ENCODE peak calls at places on chromosome X, in five cellular contexts. U is K562, O is H1, Y is GM12878, C is HepG2. P is an unnamed sample. For H3K27me3, the result is how much of the 10 kb centered on the place peaks cover.

GRCh38 chrX:108001218-108001814 is 19.1 kb upstream of the TEX13B start:
- DNase-seq in U (no peak), O (no peak), Y (no peak), C (peak), P (peak)

GRCh38 chrX:24332868-24333267 is 19.0 kb upstream of the SUPT20HL2 start:
- DNase-seq in U (no peak), O (no peak), Y (no peak), C (no peak), P (no peak)

GRCh38 chrX:139600105-139600504 is 69.6 kb downstream of the F9 start:
- DNase-seq in U (no peak), O (no peak), Y (no peak), C (no peak), P (no peak)

GRCh38 chrX:82141942-82142341 is 940.0 kb downstream of the SH3BGRL start:
- DNase-seq in U (no peak), O (no peak), Y (no peak), C (no peak), P (no peak)

GRCh38 chrX:13845721-13846378 is 29.0 kb upstream of the GPM6B start:
- DNase-seq in U (no peak), O (no peak), Y (no peak), C (no peak), P (no peak)

GRCh38 chrX:130110379-130111219 is at the start of gene ELF4:
- DNase-seq in U (peak), O (no peak), Y (no peak), C (no peak), P (no peak)

GRCh38 chrX:21958888-21959287 is 18.4 kb downstream of the SMS start:
- DNase-seq in U (no peak), O (no peak), Y (no peak), C (no peak), P (no peak)

GRCh38 chrX:150063138-150063518 is 124.8 kb upstream of the EOLA2 start:
- DNase-seq in U (no peak), O (no peak), Y (no peak), C (no peak), P (no peak)

GRCh38 chrX:14948701-14949100 is 75.5 kb downstream of the MOSPD2 start:
- DNase-seq in U (no peak), O (no peak), Y (no peak), C (no peak), P (no peak)

GRCh38 chrX:30906726-30907125 is 17.7 kb upstream of the TAB3 start:
- DNase-seq in U (no peak), O (no peak), Y (no peak), C (no peak), P (peak)

GRCh38 chrX:19593684-19594083 is 78.4 kb upstream of the MAP3K15 start:
- DNase-seq in U (no peak), O (no peak), Y (no peak), C (peak), P (peak)

GRCh38 chrX:29792335-29792734 is 423.0 kb upstream of the MAGEB2 start:
- DNase-seq in U (no peak), O (no peak), Y (no peak), C (no peak), P (no peak)

GRCh38 chrX:107673933-107674479 is 45.7 kb downstream of the PRPS1 start:
- DNase-seq in U (peak), O (no peak), Y (peak), C (no peak), P (no peak)

GRCh38 chrX:153445856-153446635 is at the start of gene TREX2:
- DNase-seq in U (no peak), O (no peak), Y (no peak), C (no peak), P (no peak)

GRCh38 chrX:69424910-69425309 is 79.2 kb upstream of the NALF2 start:
- DNase-seq in U (no peak), O (no peak), Y (no peak), C (no peak), P (no peak)

GRCh38 chrX:100413231-100413630 is 3.2 kb upstream of the PCDH19 start:
- DNase-seq in U (peak), O (no peak), Y (peak), C (peak), P (no peak)

GRCh38 chrX:9433596-9433995 is 31.3 kb upstream of the TBL1X start:
- DNase-seq in U (no peak), O (no peak), Y (no peak), C (no peak), P (no peak)

GRCh38 chrX:128653524-128653923 is 601.3 kb upstream of the ACTRT1 start:
- DNase-seq in U (no peak), O (no peak), Y (no peak), C (no peak), P (no peak)

GRCh38 chrX:134023851-134024281 is 38.5 kb upstream of the GPC3 start:
- DNase-seq in U (no peak), O (no peak), Y (no peak), C (peak), P (no peak)

GRCh38 chrX:11533211-11533651 is 132.5 kb downstream of the ARHGAP6 start:
- DNase-seq in U (peak), O (no peak), Y (peak), C (peak), P (peak)
- TF ChIP-seq SP1 in U (no peak), O (no peak), Y (no peak), C (no peak), P (no peak)

DNA sequence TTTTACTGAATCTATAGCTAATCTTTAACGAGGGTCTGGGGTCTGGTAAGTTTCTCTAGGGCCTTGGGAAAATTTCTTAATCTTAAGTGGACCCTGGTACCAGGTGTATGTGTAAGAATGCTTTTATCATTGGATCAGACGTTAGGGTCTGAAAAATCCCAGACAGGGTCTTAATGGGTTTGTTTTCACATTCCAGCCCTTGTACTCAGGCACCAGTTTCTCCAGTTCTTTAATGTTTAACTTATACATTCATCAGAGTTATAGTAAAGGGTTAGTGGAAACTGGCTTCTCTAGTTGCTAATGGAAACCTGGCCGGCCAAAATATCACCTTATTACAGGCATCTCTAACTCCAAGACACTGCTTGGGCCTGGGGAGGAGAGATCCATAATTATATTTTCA is 11.7 kb downstream of the MAGEB16 start:
- DNase-seq in U (no peak), O (no peak), Y (no peak), C (no peak), P (no peak)
- H3K27me3 ChIP-seq in U (under half), O (under half), Y (under half), C (under half), P (under half)

DNA sequence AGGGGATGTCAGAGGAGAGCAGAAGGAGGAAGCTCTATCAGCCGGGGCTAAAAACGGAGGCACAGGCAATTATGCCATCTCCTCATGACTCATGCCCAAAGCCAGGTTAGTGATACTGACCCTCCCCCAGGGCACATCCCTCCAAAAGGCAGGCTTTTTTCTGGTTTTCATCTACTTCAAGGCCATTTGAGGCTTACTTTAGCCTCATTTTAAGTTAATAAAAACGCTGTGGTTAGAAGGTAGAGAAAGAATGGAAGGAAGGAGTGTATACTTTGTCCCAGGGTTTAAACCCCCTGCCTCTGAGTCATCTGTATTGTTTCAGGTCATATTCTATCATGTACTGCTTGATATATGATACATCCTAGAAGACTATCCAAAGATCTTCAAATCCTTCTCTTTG is 89.7 kb upstream of the NDP start:
- DNase-seq in U (no peak), O (no peak), Y (no peak), C (no peak), P (no peak)
- TF ChIP-seq ZNF274 in U (no peak), O (no peak), Y (no peak), C (no peak), P (no peak)

DNA sequence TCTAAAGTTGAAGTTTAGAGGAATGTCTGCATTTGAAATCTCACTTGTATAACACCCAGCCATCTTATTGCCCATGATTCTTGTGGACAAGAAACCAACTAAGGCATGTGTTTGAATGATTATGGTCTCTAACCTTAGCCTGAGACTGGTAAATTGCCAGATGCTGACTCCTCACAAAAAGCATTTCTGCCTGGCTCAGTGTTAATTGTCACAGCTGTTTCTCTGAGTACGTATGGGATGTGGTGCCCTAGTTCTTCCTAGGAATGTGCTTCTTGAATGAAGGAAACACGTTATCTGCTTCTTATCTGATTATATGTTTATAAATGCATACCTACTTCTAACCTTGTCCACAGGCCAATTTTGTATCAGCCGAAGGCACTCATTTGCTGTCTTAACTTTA is 63.1 kb upstream of the NDP start:
- DNase-seq in U (no peak), O (no peak), Y (no peak), C (no peak), P (no peak)
- TF ChIP-seq SP1 in U (no peak), O (no peak), Y (no peak), C (no peak), P (no peak)

GRCh38 chrX:627995-628394 is 2.6 kb upstream of the SHOX start:
- DNase-seq in U (no peak), O (no peak), Y (no peak), C (no peak), P (no peak)
- H3K27me3 ChIP-seq in U (under half), O (half or more), Y (under half), C (under half), P (under half)

GRCh38 chrX:155876704-155877103 is 4.4 kb upstream of the VAMP7 start:
- DNase-seq in U (no peak), O (no peak), Y (no peak), C (no peak), P (no peak)
- TF ChIP-seq ZNF274 in U (no peak), O (no peak), Y (no peak), C (no peak), P (no peak)

DNA sequence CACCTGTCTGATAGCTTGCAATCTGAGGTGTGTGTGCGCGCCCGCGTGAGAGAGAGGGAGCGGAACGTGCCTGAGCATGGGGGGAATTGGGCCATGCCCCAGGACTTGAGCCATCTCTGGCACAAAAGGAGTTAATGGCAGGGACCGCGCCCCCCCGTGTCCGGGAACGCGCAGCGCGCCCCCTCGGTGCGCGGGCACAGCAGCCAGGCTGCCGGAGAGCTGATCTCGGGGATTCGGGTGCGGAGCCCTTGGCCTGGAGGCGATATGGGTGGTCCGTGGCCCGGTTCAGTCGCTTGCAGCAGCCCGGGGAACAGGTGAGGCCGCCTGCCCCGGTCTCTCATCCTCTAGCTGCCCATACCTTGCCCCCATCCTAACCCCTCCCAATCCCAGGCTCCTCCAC is at the start of gene NLGN3:
- DNase-seq in U (no peak), O (peak), Y (no peak), C (no peak), P (no peak)
- TF ChIP-seq SP1 in U (no peak), O (no peak), Y (no peak), C (no peak), P (no peak)

GRCh38 chrX:124018031-124018430 is 56.5 kb downstream of the STAG2 start:
- DNase-seq in U (no peak), O (no peak), Y (no peak), C (no peak), P (no peak)

GRCh38 chrX:124010157-124010556 is 48.7 kb downstream of the STAG2 start:
- DNase-seq in U (no peak), O (no peak), Y (no peak), C (no peak), P (no peak)

GRCh38 chrX:124015721-124016120 is 54.2 kb downstream of the STAG2 start:
- DNase-seq in U (no peak), O (no peak), Y (no peak), C (no peak), P (no peak)
- H3K27me3 ChIP-seq in U (under half), O (under half), Y (under half), C (under half), P (under half)

P was measured in HCT116.